ENCODE peak calls at places on chromosome 1, in five cellular contexts. C is PC-9, I is SJSA1, K is GM12878, J is tibial nerve. G is an unnamed sample.

GRCh38 chr1:206792939-206793607 is 20.8 kb upstream of the IL10 start:
- DNase-seq in C (no peak), I (no peak), K (no peak), J (no peak), G (no peak)

GRCh38 chr1:58619286-58620054 is 42.4 kb upstream of the TACSTD2 start:
- DNase-seq in C (peak; percentile 30), I (no peak), K (no peak), J (no peak), G (no peak)

GRCh38 chr1:13469343-13469742 is 44.5 kb downstream of the LRRC38 start:
- DNase-seq in C (no peak), I (no peak), K (no peak), J (no peak), G (no peak)

GRCh38 chr1:25621876-25622275 is 5.3 kb downstream of the MAN1C1 start:
- DNase-seq in C (no peak), I (no peak), K (no peak), J (no peak), G (no peak)

GRCh38 chr1:39132505-39133339 is 71.8 kb upstream of the MACF1 start:
- DNase-seq in C (peak; percentile 95), I (no peak), K (no peak), J (no peak), G (peak; percentile 79)

GRCh38 chr1:10979483-10979920 is 33.0 kb upstream of the TARDBP start:
- DNase-seq in C (no peak), I (no peak), K (no peak), J (peak; percentile 68), G (peak; percentile 82)

GRCh38 chr1:9084883-9085282 is 15.4 kb upstream of the SLC2A5 start:
- DNase-seq in C (no peak), I (no peak), K (no peak), J (no peak), G (peak; percentile 90)

GRCh38 chr1:225942574-225942973 is 1.6 kb upstream of the LEFTY2 start:
- DNase-seq in C (no peak), I (no peak), K (peak; percentile 39), J (no peak), G (no peak)

GRCh38 chr1:154870117-154870571 is at the start of gene KCNN3:
- DNase-seq in C (peak; percentile 85), I (peak; percentile 88), K (peak; percentile 82), J (peak; percentile 85), G (peak; percentile 96)

GRCh38 chr1:25644962-25645361 is 28.4 kb downstream of the MAN1C1 start:
- DNase-seq in C (no peak), I (no peak), K (no peak), J (no peak), G (no peak)

GRCh38 chr1:236421022-236421421 is 26.9 kb downstream of the EDARADD start:
- DNase-seq in C (no peak), I (no peak), K (no peak), J (no peak), G (no peak)

GRCh38 chr1:51952638-51953037 is 37.9 kb downstream of the RAB3B start:
- DNase-seq in C (no peak), I (no peak), K (no peak), J (no peak), G (no peak)

GRCh38 chr1:161849518-161849917 is 83.4 kb downstream of the ATF6 start:
- DNase-seq in C (no peak), I (no peak), K (no peak), J (no peak), G (no peak)

GRCh38 chr1:156816561-156817328 is at the start of gene SH2D2A:
- DNase-seq in C (no peak), I (no peak), K (peak; percentile 71), J (no peak), G (peak; percentile 78)

GRCh38 chr1:213110349-213111300 is 59.6 kb downstream of the RPS6KC1 start:
- DNase-seq in C (no peak), I (no peak), K (peak; percentile 41), J (no peak), G (no peak)

GRCh38 chr1:109914587-109915240 is 4.1 kb downstream of the CSF1 start:
- DNase-seq in C (no peak), I (no peak), K (no peak), J (no peak), G (no peak)

GRCh38 chr1:230309646-230310177 is 116.4 kb downstream of the PGBD5 start:
- DNase-seq in C (no peak), I (no peak), K (no peak), J (no peak), G (no peak)

GRCh38 chr1:13996334-13996733 is 296.3 kb downstream of the PRDM2 start:
- DNase-seq in C (no peak), I (no peak), K (no peak), J (no peak), G (no peak)

GRCh38 chr1:193318347-193318746 is 131.9 kb upstream of the B3GALT2 start:
- DNase-seq in C (no peak), I (no peak), K (no peak), J (no peak), G (no peak)

GRCh38 chr1:153881764-153882163 is 41.0 kb downstream of the GATAD2B start:
- DNase-seq in C (no peak), I (peak; percentile 47), K (no peak), J (no peak), G (no peak)

GRCh38 chr1:171220551-171221175 is 27.6 kb upstream of the FMO1 start:
- DNase-seq in C (no peak), I (peak; percentile 86), K (no peak), J (no peak), G (no peak)

GRCh38 chr1:182615468-182616129 is 11.4 kb upstream of the RGS16 start:
- DNase-seq in C (no peak), I (no peak), K (no peak), J (no peak), G (peak; percentile 82)

GRCh38 chr1:75630998-75631397 is 20.1 kb upstream of the SLC44A5 start:
- DNase-seq in C (no peak), I (no peak), K (no peak), J (no peak), G (no peak)

GRCh38 chr1:45876000-45876399 is 72.6 kb downstream of the MAST2 start:
- DNase-seq in C (no peak), I (no peak), K (no peak), J (no peak), G (no peak)

GRCh38 chr1:74340656-74341055 is 105.5 kb downstream of the TNNI3K start:
- DNase-seq in C (no peak), I (no peak), K (no peak), J (no peak), G (no peak)

GRCh38 chr1:66925944-66926343 is 1.2 kb downstream of the MIER1 start:
- DNase-seq in C (no peak), I (no peak), K (no peak), J (no peak), G (no peak)

GRCh38 chr1:85085417-85085816 is 37.1 kb upstream of the MCOLN3 start:
- DNase-seq in C (no peak), I (no peak), K (no peak), J (no peak), G (no peak)

GRCh38 chr1:155931332-155932038 is 2.7 kb downstream of the KHDC4 start:
- DNase-seq in C (peak; percentile 54), I (no peak), K (no peak), J (no peak), G (no peak)

GRCh38 chr1:62325696-62326095 is 6.5 kb upstream of the KANK4 start:
- DNase-seq in C (peak; percentile 46), I (no peak), K (no peak), J (no peak), G (no peak)

GRCh38 chr1:219374636-219375035 is 201.0 kb downstream of the LYPLAL1 start:
- DNase-seq in C (no peak), I (no peak), K (no peak), J (no peak), G (no peak)

GRCh38 chr1:209325492-209325891 is 258.0 kb upstream of the CAMK1G start:
- DNase-seq in C (no peak), I (no peak), K (no peak), J (no peak), G (no peak)

GRCh38 chr1:184940226-184940625 is 34.1 kb downstream of the NIBAN1 start:
- DNase-seq in C (no peak), I (no peak), K (no peak), J (no peak), G (no peak)

GRCh38 chr1:33081554-33082305 is 777 bp downstream of the AZIN2 start:
- DNase-seq in C (no peak), I (no peak), K (no peak), J (no peak), G (no peak)

GRCh38 chr1:197922070-197922390 is 4.9 kb downstream of the LHX9 start:
- DNase-seq in C (no peak), I (no peak), K (no peak), J (no peak), G (no peak)

GRCh38 chr1:22889213-22889827 is 83.3 kb downstream of the LACTBL1 start:
- DNase-seq in C (peak; percentile 12), I (no peak), K (no peak), J (no peak), G (no peak)

GRCh38 chr1:58883037-58883887 is 99.4 kb upstream of the JUN start:
- DNase-seq in C (peak; percentile 87), I (peak; percentile 84), K (no peak), J (peak; percentile 63), G (peak; percentile 86)

GRCh38 chr1:244163131-244163530 is 112.0 kb downstream of the ZBTB18 start:
- DNase-seq in C (no peak), I (no peak), K (no peak), J (no peak), G (no peak)
- H3K4me1 ChIP-seq in C (peaks cover 57% of the 10 kb centered on the region), I (peaks cover 68% of the 10 kb centered on the region), K (no peaks in the 10 kb centered on the region), J (no peaks in the 10 kb centered on the region), G (peaks cover 6% of the 10 kb centered on the region)

DNA sequence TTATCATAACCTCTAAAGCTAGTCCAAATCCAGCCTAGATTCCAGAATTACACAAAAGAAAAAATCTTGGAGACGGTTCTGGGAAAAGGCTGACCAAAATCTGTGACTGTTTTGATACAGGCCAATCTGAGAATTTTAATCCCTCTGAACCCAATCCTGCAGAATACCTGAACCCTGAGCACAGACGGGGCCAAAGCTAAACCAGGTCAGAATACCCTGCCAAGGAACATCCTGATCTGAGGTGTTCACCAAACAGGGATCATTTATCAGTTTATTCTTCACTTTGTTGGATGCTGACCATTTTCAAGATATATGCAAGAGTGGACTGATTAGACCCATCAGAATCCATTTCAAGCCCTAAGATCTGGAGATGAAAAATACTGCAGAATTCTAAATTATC is 3.6 kb downstream of the RC3H1 start:
- DNase-seq in C (no peak), I (no peak), K (no peak), J (no peak), G (no peak)
- H3K4me1 ChIP-seq in C (peaks cover 36% of the 10 kb centered on the region), I (peaks cover 27% of the 10 kb centered on the region), K (peaks cover 5% of the 10 kb centered on the region), J (peaks cover 72% of the 10 kb centered on the region), G (no peaks in the 10 kb centered on the region)

GRCh38 chr1:158285756-158286241 is 3.9 kb upstream of the CD1C start:
- DNase-seq in C (no peak), I (no peak), K (peak; percentile 79), J (peak; percentile 34), G (peak; percentile 74)
- H3K4me1 ChIP-seq in C (no peaks in the 10 kb centered on the region), I (no peaks in the 10 kb centered on the region), K (peaks cover 57% of the 10 kb centered on the region), J (no peaks in the 10 kb centered on the region), G (no peaks in the 10 kb centered on the region)

GRCh38 chr1:204362984-204363334 is 3.2 kb upstream of the PLEKHA6 start:
- DNase-seq in C (no peak), I (no peak), K (no peak), J (no peak), G (no peak)
- H3K4me1 ChIP-seq in C (peaks cover 3% of the 10 kb centered on the region), I (peaks cover 16% of the 10 kb centered on the region), K (peaks cover 11% of the 10 kb centered on the region), J (peaks cover 21% of the 10 kb centered on the region), G (no peaks in the 10 kb centered on the region)

GRCh38 chr1:21292503-21292990 is 2.3 kb upstream of the ECE1 start:
- DNase-seq in C (no peak), I (no peak), K (no peak), J (no peak), G (no peak)
- H3K4me1 ChIP-seq in C (peaks cover 27% of the 10 kb centered on the region), I (peaks cover 30% of the 10 kb centered on the region), K (peaks cover 67% of the 10 kb centered on the region), J (peaks cover 82% of the 10 kb centered on the region), G (no peaks in the 10 kb centered on the region)

G was measured in sigmoid colon.